ENCODE peak calls at places on chromosomes 4 and X, in seven cellular contexts. N is posterior vena cava; W is fibroblast of mammary gland; T is activated CD4-positive, alpha-beta T cell treated with anti-CD3 and anti-CD28 coated beads, Interleukin-2, amount 10 ng/mL, durations not matched to agents 7 days and 5 days; Z is ELR; I is stimulated activated CD4-positive, alpha-beta T cell treated with anti-CD3 and anti-CD28 coated beads, Interleukin-2, amount 100 ng/mL, for 4 hours; E is AG08396. J is an unnamed sample.

GRCh38 chrX:100980608-100981497 is 11.3 kb downstream of the ARL13A start:
- DNase-seq in N (no peak), W (peak; percentile 87), T (no peak), Z (peak; percentile 84), I (no peak), E (peak; percentile 34), J (peak; percentile 65)

GRCh38 chr4:82798168-82799005 is at the start of gene SCD5:
- DNase-seq in N (peak; percentile 88), W (peak; percentile 73), T (peak; percentile 57), Z (peak; percentile 88), I (peak; percentile 20), E (peak; percentile 92), J (peak; percentile 86)

GRCh38 chrX:18574591-18574990 is 97.3 kb downstream of the RS1 start:
- DNase-seq in N (no peak), W (peak; percentile 74), T (no peak), Z (peak; percentile 58), I (no peak), E (peak; percentile 38), J (peak; percentile 42)

GRCh38 chr4:173013232-173013932 is 155.2 kb upstream of the GALNT7 start:
- DNase-seq in N (no peak), W (peak; percentile 52), T (peak; percentile 65), Z (peak; percentile 50), I (peak; percentile 26), E (peak; percentile 31), J (peak; percentile 47)

GRCh38 chr4:8709050-8709728 is 116.6 kb downstream of the CPZ start:
- DNase-seq in N (no peak), W (no peak), T (no peak), Z (no peak), I (no peak), E (no peak), J (no peak)

GRCh38 chr4:156949373-156949814 is 22.2 kb downstream of the PDGFC start:
- DNase-seq in N (no peak), W (peak; percentile 92), T (no peak), Z (peak; percentile 90), I (no peak), E (no peak), J (peak; percentile 79)

GRCh38 chr4:121900132-121900983 is 30.1 kb upstream of the BBS7 start:
- DNase-seq in N (no peak), W (peak; percentile 64), T (peak; percentile 62), Z (peak; percentile 61), I (peak; percentile 34), E (peak; percentile 49), J (peak; percentile 66)

GRCh38 chrX:7647826-7648225 is 195.1 kb upstream of the VCX start:
- DNase-seq in N (no peak), W (no peak), T (no peak), Z (no peak), I (no peak), E (no peak), J (no peak)

GRCh38 chr4:108449139-108449538 is 171.2 kb upstream of the RPL34 start:
- DNase-seq in N (no peak), W (no peak), T (no peak), Z (no peak), I (no peak), E (no peak), J (no peak)

GRCh38 chr4:140856692-140857091 is 100.5 kb upstream of the TBC1D9 start:
- DNase-seq in N (no peak), W (peak; percentile 74), T (no peak), Z (peak; percentile 40), I (no peak), E (peak; percentile 10), J (peak; percentile 88)

GRCh38 chr4:168605411-168605810 is 108.6 kb downstream of the PALLD start:
- DNase-seq in N (no peak), W (peak; percentile 81), T (no peak), Z (peak; percentile 78), I (no peak), E (peak; percentile 44), J (peak; percentile 53)

GRCh38 chrX:119425050-119425449 is 25.9 kb downstream of the SLC25A43 start:
- DNase-seq in N (no peak), W (no peak), T (no peak), Z (no peak), I (no peak), E (no peak), J (no peak)

GRCh38 chrX:153347530-153347929 is 13.6 kb downstream of the ZNF275 start:
- DNase-seq in N (no peak), W (no peak), T (no peak), Z (no peak), I (no peak), E (no peak), J (no peak)

GRCh38 chrX:97367149-97367548 is 483.4 kb downstream of the RPA4 start:
- DNase-seq in N (no peak), W (peak; percentile 75), T (no peak), Z (no peak), I (no peak), E (no peak), J (peak; percentile 3)

GRCh38 chr4:3256230-3257124 is 7.5 kb downstream of the MSANTD1 start:
- DNase-seq in N (peak; percentile 60), W (no peak), T (no peak), Z (no peak), I (no peak), E (no peak), J (no peak)

GRCh38 chr4:177740563-177740962 is 298.3 kb upstream of the AGA start:
- DNase-seq in N (no peak), W (no peak), T (no peak), Z (peak; percentile 86), I (no peak), E (no peak), J (peak; percentile 21)

GRCh38 chr4:170004656-170005250 is 21.4 kb downstream of the MFAP3L start:
- DNase-seq in N (no peak), W (peak; percentile 31), T (no peak), Z (no peak), I (no peak), E (no peak), J (no peak)

GRCh38 chr4:79682801-79683217 is 274.8 kb upstream of the GK2 start:
- DNase-seq in N (peak; percentile 76), W (no peak), T (no peak), Z (no peak), I (no peak), E (peak; percentile 31), J (no peak)

J was measured in epithelial cell of esophagus.